ENCODE peak calls at places on chromosome 3, in seven cellular contexts. One of them, this sample, is unnamed.

GRCh38 chr3:170598091-170598502 is 12.2 kb upstream of the SLC7A14 start:
- DNase-seq in RWPE1: no peak
- DNase-seq in activated CD4-positive, alpha-beta T cell treated with anti-CD3 and anti-CD28 coated beads, Interleukin-2, amount 50 U/mL, for 1 hour: no peak
- DNase-seq in esophagus muscularis mucosa: no peak
- DNase-seq in activated T-cell treated with anti-CD3 and anti-CD28 coated beads, Interleukin-2, amount 50 U/mL, for 24 hours: no peak
- DNase-seq in PC-9: no peak
- DNase-seq in stimulated activated CD4-positive, alpha-beta T cell treated with anti-CD3 and anti-CD28 coated beads, TNF-alpha, amount 100 ng/mL, for 24 hours: no peak
- DNase-seq in this sample: no peak

GRCh38 chr3:126522363-126522788 is 1.6 kb upstream of the CHST13 start:
- DNase-seq in RWPE1: peak
- DNase-seq in activated CD4-positive, alpha-beta T cell treated with anti-CD3 and anti-CD28 coated beads, Interleukin-2, amount 50 U/mL, for 1 hour: peak
- DNase-seq in esophagus muscularis mucosa: no peak
- DNase-seq in activated T-cell treated with anti-CD3 and anti-CD28 coated beads, Interleukin-2, amount 50 U/mL, for 24 hours: peak
- DNase-seq in PC-9: no peak
- DNase-seq in stimulated activated CD4-positive, alpha-beta T cell treated with anti-CD3 and anti-CD28 coated beads, TNF-alpha, amount 100 ng/mL, for 24 hours: no peak
- DNase-seq in this sample: no peak

GRCh38 chr3:113096158-113096893 is 105.5 kb downstream of the GTPBP8 start:
- DNase-seq in RWPE1: no peak
- DNase-seq in activated CD4-positive, alpha-beta T cell treated with anti-CD3 and anti-CD28 coated beads, Interleukin-2, amount 50 U/mL, for 1 hour: no peak
- DNase-seq in esophagus muscularis mucosa: no peak
- DNase-seq in activated T-cell treated with anti-CD3 and anti-CD28 coated beads, Interleukin-2, amount 50 U/mL, for 24 hours: no peak
- DNase-seq in PC-9: no peak
- DNase-seq in stimulated activated CD4-positive, alpha-beta T cell treated with anti-CD3 and anti-CD28 coated beads, TNF-alpha, amount 100 ng/mL, for 24 hours: no peak
- DNase-seq in this sample: no peak

GRCh38 chr3:152359385-152360248 is 90.9 kb downstream of the MBNL1 start:
- DNase-seq in RWPE1: peak
- DNase-seq in activated CD4-positive, alpha-beta T cell treated with anti-CD3 and anti-CD28 coated beads, Interleukin-2, amount 50 U/mL, for 1 hour: no peak
- DNase-seq in esophagus muscularis mucosa: no peak
- DNase-seq in activated T-cell treated with anti-CD3 and anti-CD28 coated beads, Interleukin-2, amount 50 U/mL, for 24 hours: no peak
- DNase-seq in PC-9: peak
- DNase-seq in stimulated activated CD4-positive, alpha-beta T cell treated with anti-CD3 and anti-CD28 coated beads, TNF-alpha, amount 100 ng/mL, for 24 hours: no peak
- DNase-seq in this sample: no peak

GRCh38 chr3:129421236-129421883 is 7.1 kb downstream of the EFCAB12 start:
- DNase-seq in RWPE1: no peak
- DNase-seq in activated CD4-positive, alpha-beta T cell treated with anti-CD3 and anti-CD28 coated beads, Interleukin-2, amount 50 U/mL, for 1 hour: no peak
- DNase-seq in esophagus muscularis mucosa: no peak
- DNase-seq in activated T-cell treated with anti-CD3 and anti-CD28 coated beads, Interleukin-2, amount 50 U/mL, for 24 hours: peak
- DNase-seq in PC-9: no peak
- DNase-seq in stimulated activated CD4-positive, alpha-beta T cell treated with anti-CD3 and anti-CD28 coated beads, TNF-alpha, amount 100 ng/mL, for 24 hours: no peak
- DNase-seq in this sample: no peak

GRCh38 chr3:116246406-116246805 is 198.9 kb downstream of the LSAMP start:
- DNase-seq in RWPE1: no peak
- DNase-seq in activated CD4-positive, alpha-beta T cell treated with anti-CD3 and anti-CD28 coated beads, Interleukin-2, amount 50 U/mL, for 1 hour: no peak
- DNase-seq in esophagus muscularis mucosa: no peak
- DNase-seq in activated T-cell treated with anti-CD3 and anti-CD28 coated beads, Interleukin-2, amount 50 U/mL, for 24 hours: no peak
- DNase-seq in PC-9: no peak
- DNase-seq in stimulated activated CD4-positive, alpha-beta T cell treated with anti-CD3 and anti-CD28 coated beads, TNF-alpha, amount 100 ng/mL, for 24 hours: no peak
- DNase-seq in this sample: no peak

GRCh38 chr3:53773586-53774368 is 72.4 kb downstream of the CHDH start:
- DNase-seq in RWPE1: no peak
- DNase-seq in activated CD4-positive, alpha-beta T cell treated with anti-CD3 and anti-CD28 coated beads, Interleukin-2, amount 50 U/mL, for 1 hour: no peak
- DNase-seq in esophagus muscularis mucosa: no peak
- DNase-seq in activated T-cell treated with anti-CD3 and anti-CD28 coated beads, Interleukin-2, amount 50 U/mL, for 24 hours: no peak
- DNase-seq in PC-9: no peak
- DNase-seq in stimulated activated CD4-positive, alpha-beta T cell treated with anti-CD3 and anti-CD28 coated beads, TNF-alpha, amount 100 ng/mL, for 24 hours: no peak
- DNase-seq in this sample: no peak

GRCh38 chr3:126439346-126439967 is 36.2 kb downstream of the ZXDC start:
- DNase-seq in RWPE1: no peak
- DNase-seq in activated CD4-positive, alpha-beta T cell treated with anti-CD3 and anti-CD28 coated beads, Interleukin-2, amount 50 U/mL, for 1 hour: no peak
- DNase-seq in esophagus muscularis mucosa: no peak
- DNase-seq in activated T-cell treated with anti-CD3 and anti-CD28 coated beads, Interleukin-2, amount 50 U/mL, for 24 hours: no peak
- DNase-seq in PC-9: no peak
- DNase-seq in stimulated activated CD4-positive, alpha-beta T cell treated with anti-CD3 and anti-CD28 coated beads, TNF-alpha, amount 100 ng/mL, for 24 hours: no peak
- DNase-seq in this sample: no peak

GRCh38 chr3:12308517-12308916 is 19.6 kb downstream of the PPARG start:
- DNase-seq in RWPE1: no peak
- DNase-seq in activated CD4-positive, alpha-beta T cell treated with anti-CD3 and anti-CD28 coated beads, Interleukin-2, amount 50 U/mL, for 1 hour: no peak
- DNase-seq in esophagus muscularis mucosa: no peak
- DNase-seq in activated T-cell treated with anti-CD3 and anti-CD28 coated beads, Interleukin-2, amount 50 U/mL, for 24 hours: no peak
- DNase-seq in PC-9: peak
- DNase-seq in stimulated activated CD4-positive, alpha-beta T cell treated with anti-CD3 and anti-CD28 coated beads, TNF-alpha, amount 100 ng/mL, for 24 hours: no peak
- DNase-seq in this sample: no peak

GRCh38 chr3:36164400-36164799 is 215.9 kb upstream of the STAC start:
- DNase-seq in RWPE1: no peak
- DNase-seq in activated CD4-positive, alpha-beta T cell treated with anti-CD3 and anti-CD28 coated beads, Interleukin-2, amount 50 U/mL, for 1 hour: no peak
- DNase-seq in esophagus muscularis mucosa: no peak
- DNase-seq in activated T-cell treated with anti-CD3 and anti-CD28 coated beads, Interleukin-2, amount 50 U/mL, for 24 hours: no peak
- DNase-seq in PC-9: no peak
- DNase-seq in stimulated activated CD4-positive, alpha-beta T cell treated with anti-CD3 and anti-CD28 coated beads, TNF-alpha, amount 100 ng/mL, for 24 hours: no peak
- DNase-seq in this sample: no peak

GRCh38 chr3:140349938-140350337 is 327.9 kb upstream of the TRIM42 start:
- DNase-seq in RWPE1: no peak
- DNase-seq in activated CD4-positive, alpha-beta T cell treated with anti-CD3 and anti-CD28 coated beads, Interleukin-2, amount 50 U/mL, for 1 hour: no peak
- DNase-seq in esophagus muscularis mucosa: no peak
- DNase-seq in activated T-cell treated with anti-CD3 and anti-CD28 coated beads, Interleukin-2, amount 50 U/mL, for 24 hours: no peak
- DNase-seq in PC-9: no peak
- DNase-seq in stimulated activated CD4-positive, alpha-beta T cell treated with anti-CD3 and anti-CD28 coated beads, TNF-alpha, amount 100 ng/mL, for 24 hours: no peak
- DNase-seq in this sample: no peak

GRCh38 chr3:149401215-149401925 is 23.9 kb upstream of the TM4SF1 start:
- DNase-seq in RWPE1: no peak
- DNase-seq in activated CD4-positive, alpha-beta T cell treated with anti-CD3 and anti-CD28 coated beads, Interleukin-2, amount 50 U/mL, for 1 hour: no peak
- DNase-seq in esophagus muscularis mucosa: no peak
- DNase-seq in activated T-cell treated with anti-CD3 and anti-CD28 coated beads, Interleukin-2, amount 50 U/mL, for 24 hours: no peak
- DNase-seq in PC-9: peak
- DNase-seq in stimulated activated CD4-positive, alpha-beta T cell treated with anti-CD3 and anti-CD28 coated beads, TNF-alpha, amount 100 ng/mL, for 24 hours: no peak
- DNase-seq in this sample: no peak

GRCh38 chr3:30084971-30085403 is 521.4 kb upstream of the TGFBR2 start:
- DNase-seq in RWPE1: no peak
- DNase-seq in activated CD4-positive, alpha-beta T cell treated with anti-CD3 and anti-CD28 coated beads, Interleukin-2, amount 50 U/mL, for 1 hour: no peak
- DNase-seq in esophagus muscularis mucosa: no peak
- DNase-seq in activated T-cell treated with anti-CD3 and anti-CD28 coated beads, Interleukin-2, amount 50 U/mL, for 24 hours: no peak
- DNase-seq in PC-9: no peak
- DNase-seq in stimulated activated CD4-positive, alpha-beta T cell treated with anti-CD3 and anti-CD28 coated beads, TNF-alpha, amount 100 ng/mL, for 24 hours: no peak
- DNase-seq in this sample: no peak

GRCh38 chr3:157660847-157661246 is 157.6 kb upstream of the VEPH1 start:
- DNase-seq in RWPE1: no peak
- DNase-seq in activated CD4-positive, alpha-beta T cell treated with anti-CD3 and anti-CD28 coated beads, Interleukin-2, amount 50 U/mL, for 1 hour: no peak
- DNase-seq in esophagus muscularis mucosa: no peak
- DNase-seq in activated T-cell treated with anti-CD3 and anti-CD28 coated beads, Interleukin-2, amount 50 U/mL, for 24 hours: no peak
- DNase-seq in PC-9: no peak
- DNase-seq in stimulated activated CD4-positive, alpha-beta T cell treated with anti-CD3 and anti-CD28 coated beads, TNF-alpha, amount 100 ng/mL, for 24 hours: no peak
- DNase-seq in this sample: no peak

GRCh38 chr3:41075958-41076357 is 123.3 kb upstream of the CTNNB1 start:
- DNase-seq in RWPE1: no peak
- DNase-seq in activated CD4-positive, alpha-beta T cell treated with anti-CD3 and anti-CD28 coated beads, Interleukin-2, amount 50 U/mL, for 1 hour: no peak
- DNase-seq in esophagus muscularis mucosa: no peak
- DNase-seq in activated T-cell treated with anti-CD3 and anti-CD28 coated beads, Interleukin-2, amount 50 U/mL, for 24 hours: no peak
- DNase-seq in PC-9: no peak
- DNase-seq in stimulated activated CD4-positive, alpha-beta T cell treated with anti-CD3 and anti-CD28 coated beads, TNF-alpha, amount 100 ng/mL, for 24 hours: no peak
- DNase-seq in this sample: no peak

This sample was measured in SIG-M5.